ENCODE peak calls at places on chromosomes 3 and 15, in nine cellular contexts. H, G, Q, T, M, W, R, S and X are unnamed samples. For H3K4me1 and H3K9me3, the result is how much of the 10 kb centered on the place peaks cover.

GRCh38 chr15:65460948-65461347 is 38.2 kb upstream of the IGDCC4 start:
- DNase-seq in H (no peak), G (no peak), Q (peak), T (no peak), M (no peak), W (no peak), R (no peak), S (no peak), X (no peak)

GRCh38 chr3:46442591-46443530 is 21.8 kb downstream of the LTF start:
- DNase-seq in H (peak), G (no peak), Q (no peak), T (no peak), M (peak), W (no peak), R (no peak), S (no peak), X (no peak)

GRCh38 chr3:127412578-127413317 is 124.9 kb upstream of the PRR20G start:
- DNase-seq in H (no peak), G (no peak), Q (no peak), T (no peak), M (no peak), W (peak), R (no peak), S (peak), X (no peak)

GRCh38 chr3:161070252-161070930 is 34.8 kb downstream of the B3GALNT1 start:
- DNase-seq in H (no peak), G (no peak), Q (no peak), T (no peak), M (no peak), W (no peak), R (no peak), S (no peak), X (no peak)

GRCh38 chr3:38843898-38844297 is 27.9 kb upstream of the SCN10A start:
- DNase-seq in H (peak), G (no peak), Q (peak), T (no peak), M (no peak), W (no peak), R (no peak), S (no peak), X (no peak)

GRCh38 chr3:181363231-181363630 is 348.5 kb upstream of the SOX2 start:
- DNase-seq in H (no peak), G (no peak), Q (no peak), T (no peak), M (no peak), W (no peak), R (no peak), S (no peak), X (no peak)

GRCh38 chr3:148847351-148847750 is 17.7 kb upstream of the CPA3 start:
- DNase-seq in H (no peak), G (no peak), Q (no peak), T (no peak), M (no peak), W (peak), R (no peak), S (no peak), X (no peak)

GRCh38 chr3:156160653-156161052 is 40.3 kb downstream of the KCNAB1 start:
- DNase-seq in H (no peak), G (no peak), Q (no peak), T (no peak), M (no peak), W (no peak), R (no peak), S (no peak), X (no peak)

GRCh38 chr3:72309626-72310025 is 524.7 kb upstream of the PROK2 start:
- DNase-seq in H (no peak), G (no peak), Q (no peak), T (no peak), M (no peak), W (no peak), R (no peak), S (no peak), X (no peak)

GRCh38 chr3:193240850-193241706 is at the start of gene PLAAT1:
- DNase-seq in H (no peak), G (no peak), Q (peak), T (no peak), M (peak), W (no peak), R (no peak), S (peak), X (no peak)

GRCh38 chr15:95620934-95621579 is 709.4 kb upstream of the NR2F2 start:
- DNase-seq in H (no peak), G (no peak), Q (peak), T (no peak), M (no peak), W (peak), R (no peak), S (no peak), X (no peak)

GRCh38 chr3:171390531-171390930 is 69.7 kb downstream of the TNIK start:
- DNase-seq in H (no peak), G (no peak), Q (no peak), T (no peak), M (no peak), W (no peak), R (no peak), S (no peak), X (no peak)

GRCh38 chr3:13853978-13854296 is 25.9 kb downstream of the WNT7A start:
- DNase-seq in H (no peak), G (no peak), Q (peak), T (no peak), M (no peak), W (no peak), R (no peak), S (no peak), X (no peak)

GRCh38 chr3:191444569-191444968 is 16.4 kb upstream of the PYDC2 start:
- DNase-seq in H (no peak), G (no peak), Q (no peak), T (no peak), M (no peak), W (no peak), R (no peak), S (no peak), X (no peak)

DNA sequence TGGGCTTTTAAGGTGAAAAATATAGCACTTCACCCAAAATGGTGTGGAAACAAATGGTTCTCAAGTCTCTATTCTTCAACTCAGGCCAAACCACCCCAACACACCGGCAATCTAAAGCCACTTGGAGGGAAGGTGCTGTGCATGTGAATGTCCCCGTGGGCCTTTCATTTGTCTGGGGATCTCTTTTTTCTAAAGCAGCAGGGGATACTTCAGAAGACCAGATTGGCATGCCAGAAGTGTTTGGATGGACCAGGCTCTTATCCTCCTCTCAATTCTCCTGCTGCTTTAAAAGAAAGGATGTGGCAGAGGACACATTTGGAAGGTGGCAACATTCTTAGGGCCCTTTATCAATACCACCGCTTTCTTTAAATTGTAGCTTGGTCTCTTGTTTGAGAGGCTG is 193.1 kb downstream of the MEIS2 start:
- DNase-seq in H (no peak), G (no peak), Q (no peak), T (no peak), M (no peak), W (no peak), R (no peak), S (no peak), X (no peak)
- H3K4me1 ChIP-seq in H (under half), G (under half), Q (under half), T (under half), M (under half), W (under half), R (under half), S (under half), X (under half)

GRCh38 chr15:70524470-70524869 is 238.9 kb downstream of the UACA start:
- DNase-seq in H (no peak), G (no peak), Q (no peak), T (no peak), M (peak), W (no peak), R (no peak), S (no peak), X (no peak)
- H3K9me3 ChIP-seq in H (under half), G (under half), Q (under half), T (under half), M (under half), W (under half), R (under half), S (under half), X (under half)

GRCh38 chr15:71291723-71292122 is 176.5 kb downstream of the THSD4 start:
- DNase-seq in H (no peak), G (no peak), Q (no peak), T (no peak), M (no peak), W (no peak), R (no peak), S (no peak), X (no peak)
- H3K4me3 ChIP-seq in H (no peak), G (no peak), Q (no peak), T (no peak), M (no peak), W (no peak), R (no peak), S (no peak), X (no peak)

DNA sequence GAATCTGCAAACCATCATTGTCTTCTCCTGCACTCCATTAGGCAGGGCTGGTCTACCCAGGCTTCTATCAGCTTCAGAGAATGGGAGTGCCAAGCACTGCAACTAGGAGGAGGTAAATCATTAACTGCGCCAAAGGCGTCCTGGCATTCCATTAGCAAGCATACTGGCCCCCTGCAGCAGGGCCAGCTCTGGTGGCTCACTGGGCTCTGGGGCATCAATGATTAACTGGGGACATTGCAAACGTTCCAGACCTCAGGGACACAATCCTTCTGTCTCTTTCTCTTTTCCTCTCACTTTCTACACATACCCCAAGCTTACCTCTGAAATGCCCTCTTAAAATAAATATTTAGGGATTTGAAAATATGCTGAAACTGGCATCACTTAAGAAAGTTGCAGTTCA is 129.0 kb downstream of the MYLK start:
- DNase-seq in H (peak), G (no peak), Q (no peak), T (no peak), M (peak), W (no peak), R (no peak), S (peak), X (no peak)
- H3K4me1 ChIP-seq in H (half or more), G (under half), Q (under half), T (under half), M (under half), W (under half), R (under half), S (half or more), X (under half)

DNA sequence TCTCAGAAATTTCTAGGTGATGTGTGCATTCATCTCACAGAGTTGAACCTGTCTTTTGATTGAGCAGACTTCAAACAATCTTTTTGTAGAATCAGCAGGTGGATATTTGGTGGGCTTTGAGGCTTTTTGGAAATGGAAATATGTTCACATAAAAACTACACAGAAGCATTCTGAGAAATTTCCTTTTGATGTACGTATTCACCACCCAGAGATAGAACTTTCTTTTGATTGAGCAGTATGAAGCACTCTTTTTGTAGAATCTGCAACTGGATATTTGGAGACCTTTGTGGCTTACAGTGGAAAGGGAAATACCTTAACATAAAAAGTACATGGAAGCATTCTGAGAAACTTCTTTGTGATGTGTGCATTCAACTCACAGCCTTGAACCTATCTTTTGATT is 3515.0 kb downstream of the GOLGA6L6 start:
- DNase-seq in H (no peak), G (no peak), Q (no peak), T (no peak), M (no peak), W (no peak), R (no peak), S (no peak), X (no peak)
- H3K9me3 ChIP-seq in H (half or more), G (under half), Q (under half), T (under half), M (under half), W (under half), R (under half), S (under half), X (under half)